ENCODE peak calls at places on chromosome 12, in seven cellular contexts. One of them, this sample, is unnamed.

GRCh38 chr12:130357729-130358330 is 20.1 kb downstream of the PIWIL1 start:
- DNase-seq in stimulated activated CD4-positive, alpha-beta T cell treated with anti-CD3 and anti-CD28 coated beads, Interleukin-4, amount 100 ng/mL, for 24 hours: no peak
- DNase-seq in iPS DF 19.7: no peak
- DNase-seq in NCI-H1092 treated with DMSO at 0.1 percent for 48 hours: no peak
- DNase-seq in HepG2: no peak
- DNase-seq in RWPE1: peak; percentile 38
- DNase-seq in psoas muscle: no peak
- DNase-seq in this sample: no peak

GRCh38 chr12:23084236-23084995 is 459.4 kb downstream of the ETNK1 start:
- DNase-seq in psoas muscle: no peak
- DNase-seq in iPS DF 19.7: no peak
- DNase-seq in stimulated activated CD4-positive, alpha-beta T cell treated with anti-CD3 and anti-CD28 coated beads, Interleukin-4, amount 100 ng/mL, for 24 hours: no peak
- DNase-seq in HepG2: peak; percentile 6
- DNase-seq in NCI-H1092 treated with DMSO at 0.1 percent for 48 hours: peak; percentile 81
- DNase-seq in RWPE1: peak; percentile 84
- DNase-seq in this sample: no peak

GRCh38 chr12:6961695-6962284 is 8.7 kb downstream of the PHB2 start:
- DNase-seq in NCI-H1092 treated with DMSO at 0.1 percent for 48 hours: peak; percentile 55
- DNase-seq in stimulated activated CD4-positive, alpha-beta T cell treated with anti-CD3 and anti-CD28 coated beads, Interleukin-4, amount 100 ng/mL, for 24 hours: peak; percentile 70
- DNase-seq in RWPE1: peak; percentile 39
- DNase-seq in psoas muscle: peak; percentile 69
- DNase-seq in iPS DF 19.7: no peak
- DNase-seq in HepG2: peak; percentile 81
- DNase-seq in this sample: peak; percentile 79

GRCh38 chr12:13980548-13981295 is 680 bp downstream of the GRIN2B start:
- DNase-seq in NCI-H1092 treated with DMSO at 0.1 percent for 48 hours: peak; percentile 52
- DNase-seq in stimulated activated CD4-positive, alpha-beta T cell treated with anti-CD3 and anti-CD28 coated beads, Interleukin-4, amount 100 ng/mL, for 24 hours: no peak
- DNase-seq in RWPE1: no peak
- DNase-seq in psoas muscle: no peak
- DNase-seq in HepG2: no peak
- DNase-seq in iPS DF 19.7: no peak
- DNase-seq in this sample: peak; percentile 65

GRCh38 chr12:71562681-71563595 is 100.7 kb downstream of the ZFC3H1 start:
- DNase-seq in NCI-H1092 treated with DMSO at 0.1 percent for 48 hours: peak; percentile 10
- DNase-seq in HepG2: no peak
- DNase-seq in stimulated activated CD4-positive, alpha-beta T cell treated with anti-CD3 and anti-CD28 coated beads, Interleukin-4, amount 100 ng/mL, for 24 hours: no peak
- DNase-seq in RWPE1: no peak
- DNase-seq in iPS DF 19.7: no peak
- DNase-seq in psoas muscle: no peak
- DNase-seq in this sample: no peak

GRCh38 chr12:93882763-93883162 is 205.6 kb downstream of the CRADD start:
- DNase-seq in psoas muscle: no peak
- DNase-seq in stimulated activated CD4-positive, alpha-beta T cell treated with anti-CD3 and anti-CD28 coated beads, Interleukin-4, amount 100 ng/mL, for 24 hours: no peak
- DNase-seq in RWPE1: no peak
- DNase-seq in NCI-H1092 treated with DMSO at 0.1 percent for 48 hours: no peak
- DNase-seq in iPS DF 19.7: no peak
- DNase-seq in HepG2: no peak
- DNase-seq in this sample: no peak

GRCh38 chr12:10641735-10642500 is 28.5 kb upstream of the MAGOHB start:
- DNase-seq in NCI-H1092 treated with DMSO at 0.1 percent for 48 hours: no peak
- DNase-seq in RWPE1: peak; percentile 13
- DNase-seq in stimulated activated CD4-positive, alpha-beta T cell treated with anti-CD3 and anti-CD28 coated beads, Interleukin-4, amount 100 ng/mL, for 24 hours: no peak
- DNase-seq in psoas muscle: no peak
- DNase-seq in iPS DF 19.7: no peak
- DNase-seq in HepG2: no peak
- DNase-seq in this sample: no peak

GRCh38 chr12:105409881-105410471 is 79.5 kb downstream of the C12orf75 start:
- DNase-seq in NCI-H1092 treated with DMSO at 0.1 percent for 48 hours: peak; percentile 98
- DNase-seq in psoas muscle: peak; percentile 30
- DNase-seq in RWPE1: no peak
- DNase-seq in stimulated activated CD4-positive, alpha-beta T cell treated with anti-CD3 and anti-CD28 coated beads, Interleukin-4, amount 100 ng/mL, for 24 hours: no peak
- DNase-seq in iPS DF 19.7: no peak
- DNase-seq in HepG2: no peak
- DNase-seq in this sample: no peak

GRCh38 chr12:12927211-12928079 is 24.5 kb downstream of the GPRC5D start:
- DNase-seq in NCI-H1092 treated with DMSO at 0.1 percent for 48 hours: peak; percentile 23
- DNase-seq in stimulated activated CD4-positive, alpha-beta T cell treated with anti-CD3 and anti-CD28 coated beads, Interleukin-4, amount 100 ng/mL, for 24 hours: peak; percentile 53
- DNase-seq in RWPE1: peak; percentile 95
- DNase-seq in psoas muscle: no peak
- DNase-seq in HepG2: peak; percentile 95
- DNase-seq in iPS DF 19.7: no peak
- DNase-seq in this sample: peak; percentile 68

GRCh38 chr12:76031081-76031413 is 529 bp downstream of the PHLDA1 start:
- DNase-seq in psoas muscle: no peak
- DNase-seq in iPS DF 19.7: no peak
- DNase-seq in HepG2: no peak
- DNase-seq in stimulated activated CD4-positive, alpha-beta T cell treated with anti-CD3 and anti-CD28 coated beads, Interleukin-4, amount 100 ng/mL, for 24 hours: peak; percentile 21
- DNase-seq in NCI-H1092 treated with DMSO at 0.1 percent for 48 hours: peak; percentile 55
- DNase-seq in RWPE1: no peak
- DNase-seq in this sample: no peak

This sample was measured in H1.